ENCODE peak calls at places on chromosomes 13 and 19, in six cellular contexts. J is activated T-helper 2 cell treated with anti-CD3 and anti-CD28 coated beads, Interferon-gamma antibody, Interleukin-2, Interleukin-4, amounts not matched to agents 10 μg/mL and 5 μg/mL and 100 μg/mL, durations not matched to agents 14 hours and 24 hours and 36 hours; A is posterior cingulate gyrus; Y is mesothelial cell of epicardium; V is EH; N is activated CD4-positive, alpha-beta T cell treated with anti-CD3 and anti-CD28 coated beads, Interleukin-2, amount 50 U/mL, for 48 hours. H is an unnamed sample.

GRCh38 chr19:31160346-31160926 is 188.8 kb downstream of the TSHZ3 start:
- DNase-seq in J (no peak), A (no peak), Y (no peak), V (peak; percentile 15), N (no peak), H (no peak)

GRCh38 chr19:6248856-6249255 is 30.9 kb downstream of the MLLT1 start:
- DNase-seq in J (no peak), A (no peak), Y (no peak), V (no peak), N (no peak), H (no peak)

GRCh38 chr19:9485140-9485539 is 13.3 kb downstream of the ZNF560 start:
- DNase-seq in J (no peak), A (no peak), Y (no peak), V (no peak), N (no peak), H (no peak)

GRCh38 chr13:102310691-102311432 is 91.0 kb downstream of the FGF14 start:
- DNase-seq in J (no peak), A (no peak), Y (no peak), V (no peak), N (no peak), H (no peak)

GRCh38 chr13:100815476-100816046 is 141.0 kb upstream of the TMTC4 start:
- DNase-seq in J (no peak), A (no peak), Y (no peak), V (no peak), N (no peak), H (no peak)

GRCh38 chr19:48203227-48203793 is 32.8 kb downstream of the ZSWIM9 start:
- DNase-seq in J (no peak), A (no peak), Y (no peak), V (no peak), N (peak; percentile 37), H (no peak)

GRCh38 chr19:8151499-8152035 is 2.2 kb upstream of the FBN3 start:
- DNase-seq in J (no peak), A (no peak), Y (no peak), V (no peak), N (no peak), H (no peak)

GRCh38 chr19:28494466-28494865 is 718.5 kb downstream of the UQCRFS1 start:
- DNase-seq in J (no peak), A (no peak), Y (no peak), V (no peak), N (no peak), H (no peak)

GRCh38 chr13:79405501-79405830 is 589 bp downstream of the RBM26 start:
- DNase-seq in J (no peak), A (no peak), Y (no peak), V (no peak), N (peak; percentile 53), H (no peak)

GRCh38 chr13:69910800-69911199 is 196.8 kb upstream of the ATXN8OS start:
- DNase-seq in J (no peak), A (no peak), Y (no peak), V (no peak), N (no peak), H (no peak)

GRCh38 chr19:17328517-17329060 is 6.1 kb downstream of the ANO8 start:
- DNase-seq in J (no peak), A (no peak), Y (no peak), V (no peak), N (no peak), H (no peak)

GRCh38 chr19:37218592-37218935 is 550 bp downstream of the ZNF383 start:
- DNase-seq in J (no peak), A (no peak), Y (no peak), V (peak; percentile 37), N (peak; percentile 36), H (no peak)

GRCh38 chr19:5434970-5435641 is 20.1 kb upstream of the ZNRF4 start:
- DNase-seq in J (no peak), A (no peak), Y (no peak), V (peak; percentile 85), N (peak; percentile 63), H (no peak)

GRCh38 chr13:71831716-71832115 is 35.3 kb downstream of the DACH1 start:
- DNase-seq in J (no peak), A (no peak), Y (no peak), V (no peak), N (no peak), H (no peak)

GRCh38 chr13:107192289-107192688 is 624.4 kb upstream of the ARGLU1 start:
- DNase-seq in J (no peak), A (no peak), Y (no peak), V (no peak), N (no peak), H (no peak)

GRCh38 chr19:7673995-7674667 is 2.8 kb upstream of the MCEMP1 start:
- DNase-seq in J (peak; percentile 25), A (peak; percentile 48), Y (no peak), V (peak; percentile 71), N (peak; percentile 53), H (no peak)

GRCh38 chr19:29687897-29688728 is 22.9 kb downstream of the PLEKHF1 start:
- DNase-seq in J (no peak), A (no peak), Y (no peak), V (peak; percentile 74), N (no peak), H (no peak)

GRCh38 chr19:39131255-39131755 is 5.7 kb downstream of the PAK4 start:
- DNase-seq in J (no peak), A (no peak), Y (no peak), V (no peak), N (no peak), H (no peak)

GRCh38 chr13:110466261-110466660 is 95.3 kb downstream of the RAB20 start:
- DNase-seq in J (no peak), A (no peak), Y (no peak), V (no peak), N (no peak), H (no peak)